ENCODE peak calls at places on chromosomes 11 and 22, in eight cellular contexts. One of them, this sample, is unnamed.

GRCh38 chr22:26642465-26643367 is 14.7 kb upstream of the MIAT start:
- DNase-seq in spleen: peak
- DNase-seq in upper lobe of right lung: no peak
- DNase-seq in pancreas: no peak
- DNase-seq in transverse colon: peak
- DNase-seq in mesothelial cell of epicardium: no peak
- DNase-seq in cardiac fibroblast: no peak
- DNase-seq in GM20000: peak
- DNase-seq in this sample: peak

GRCh38 chr11:16607675-16608644 is 130.5 kb upstream of the C11orf58 start:
- DNase-seq in GM20000: peak
- DNase-seq in cardiac fibroblast: peak
- DNase-seq in spleen: peak
- DNase-seq in mesothelial cell of epicardium: peak
- DNase-seq in upper lobe of right lung: peak
- DNase-seq in transverse colon: peak
- DNase-seq in pancreas: peak
- DNase-seq in this sample: no peak

GRCh38 chr22:33242078-33242477 is 183.9 kb upstream of the SYN3 start:
- DNase-seq in upper lobe of right lung: no peak
- DNase-seq in spleen: no peak
- DNase-seq in cardiac fibroblast: no peak
- DNase-seq in pancreas: no peak
- DNase-seq in transverse colon: no peak
- DNase-seq in GM20000: no peak
- DNase-seq in mesothelial cell of epicardium: no peak
- DNase-seq in this sample: no peak

GRCh38 chr22:49763138-49763537 is 64.5 kb downstream of the BRD1 start:
- DNase-seq in mesothelial cell of epicardium: no peak
- DNase-seq in GM20000: no peak
- DNase-seq in transverse colon: peak
- DNase-seq in cardiac fibroblast: no peak
- DNase-seq in upper lobe of right lung: no peak
- DNase-seq in pancreas: no peak
- DNase-seq in spleen: peak
- DNase-seq in this sample: no peak

GRCh38 chr11:111765320-111765983 is 737 bp downstream of the PPP2R1B start:
- DNase-seq in upper lobe of right lung: no peak
- DNase-seq in spleen: no peak
- DNase-seq in cardiac fibroblast: no peak
- DNase-seq in transverse colon: no peak
- DNase-seq in pancreas: no peak
- DNase-seq in GM20000: peak
- DNase-seq in mesothelial cell of epicardium: no peak
- DNase-seq in this sample: no peak

GRCh38 chr11:46238967-46239800 is 38.3 kb upstream of the CREB3L1 start:
- DNase-seq in spleen: peak
- DNase-seq in GM20000: peak
- DNase-seq in cardiac fibroblast: peak
- DNase-seq in mesothelial cell of epicardium: peak
- DNase-seq in upper lobe of right lung: peak
- DNase-seq in transverse colon: peak
- DNase-seq in pancreas: peak
- DNase-seq in this sample: peak

GRCh38 chr22:41201146-41201545 is 4.0 kb upstream of the L3MBTL2 start:
- DNase-seq in cardiac fibroblast: no peak
- DNase-seq in transverse colon: no peak
- DNase-seq in upper lobe of right lung: no peak
- DNase-seq in mesothelial cell of epicardium: no peak
- DNase-seq in pancreas: no peak
- DNase-seq in GM20000: no peak
- DNase-seq in spleen: no peak
- DNase-seq in this sample: no peak

GRCh38 chr22:17243524-17243923 is 24.3 kb upstream of the ADA2 start:
- DNase-seq in transverse colon: peak
- DNase-seq in mesothelial cell of epicardium: no peak
- DNase-seq in spleen: peak
- DNase-seq in upper lobe of right lung: peak
- DNase-seq in pancreas: no peak
- DNase-seq in cardiac fibroblast: no peak
- DNase-seq in GM20000: peak
- DNase-seq in this sample: peak

GRCh38 chr11:24078056-24078455 is 418.8 kb upstream of the LUZP2 start:
- DNase-seq in transverse colon: no peak
- DNase-seq in spleen: no peak
- DNase-seq in pancreas: no peak
- DNase-seq in cardiac fibroblast: no peak
- DNase-seq in upper lobe of right lung: no peak
- DNase-seq in mesothelial cell of epicardium: no peak
- DNase-seq in GM20000: no peak
- DNase-seq in this sample: no peak

GRCh38 chr22:39408807-39409206 is 9.2 kb downstream of the TAB1 start:
- DNase-seq in pancreas: no peak
- DNase-seq in spleen: no peak
- DNase-seq in upper lobe of right lung: no peak
- DNase-seq in transverse colon: no peak
- DNase-seq in mesothelial cell of epicardium: no peak
- DNase-seq in GM20000: no peak
- DNase-seq in cardiac fibroblast: no peak
- DNase-seq in this sample: no peak

GRCh38 chr22:39401301-39401631 is 1.7 kb downstream of the TAB1 start:
- DNase-seq in upper lobe of right lung: no peak
- DNase-seq in pancreas: no peak
- DNase-seq in spleen: no peak
- DNase-seq in GM20000: no peak
- DNase-seq in transverse colon: no peak
- DNase-seq in mesothelial cell of epicardium: no peak
- DNase-seq in cardiac fibroblast: no peak
- DNase-seq in this sample: no peak

GRCh38 chr22:39409630-39410029 is 10.1 kb downstream of the TAB1 start:
- DNase-seq in mesothelial cell of epicardium: no peak
- DNase-seq in cardiac fibroblast: no peak
- DNase-seq in pancreas: no peak
- DNase-seq in upper lobe of right lung: no peak
- DNase-seq in GM20000: no peak
- DNase-seq in transverse colon: no peak
- DNase-seq in spleen: peak
- DNase-seq in this sample: no peak

GRCh38 chr22:39408173-39408572 is 8.6 kb downstream of the TAB1 start:
- DNase-seq in cardiac fibroblast: no peak
- DNase-seq in transverse colon: no peak
- DNase-seq in pancreas: no peak
- DNase-seq in upper lobe of right lung: no peak
- DNase-seq in spleen: no peak
- DNase-seq in GM20000: no peak
- DNase-seq in mesothelial cell of epicardium: no peak
- DNase-seq in this sample: no peak

DNA sequence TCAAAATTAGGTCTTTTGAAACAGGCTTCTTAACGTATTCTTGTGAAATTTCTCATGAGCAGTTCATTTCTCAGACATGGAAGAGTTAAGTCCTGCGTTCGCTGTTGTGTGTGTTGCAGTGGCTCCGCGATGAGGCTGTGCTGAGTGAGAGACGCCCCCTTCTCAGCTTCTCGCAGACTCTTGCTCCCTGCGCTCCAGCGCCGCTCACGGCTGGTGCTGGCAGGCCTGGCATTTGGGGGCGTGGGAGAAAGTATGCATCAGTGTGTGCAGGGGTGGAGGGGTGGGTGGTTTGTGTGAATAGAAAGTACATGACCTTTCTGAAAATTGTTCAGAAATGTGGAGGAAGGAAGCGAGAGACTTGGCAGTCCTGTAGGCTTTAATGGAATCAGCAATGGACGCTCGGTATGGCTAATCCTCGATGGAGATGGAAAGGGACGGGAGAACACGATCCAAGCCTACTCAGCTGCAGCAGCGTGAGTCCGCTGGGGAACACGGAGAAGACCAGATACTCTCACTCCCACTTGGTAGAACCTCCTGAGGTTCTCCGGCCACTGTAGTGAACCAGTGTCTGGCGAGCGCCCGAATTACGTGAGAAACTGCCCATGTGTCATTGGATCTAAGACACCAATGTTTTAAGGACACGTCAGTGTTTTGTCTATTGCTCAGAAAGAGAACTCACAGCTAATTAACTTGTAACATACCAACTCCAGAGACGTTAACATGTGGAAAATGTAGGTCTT is 5.9 kb downstream of the TAB1 start:
- DNase-seq in cardiac fibroblast: peak
- DNase-seq in pancreas: no peak
- DNase-seq in transverse colon: no peak
- DNase-seq in GM20000: no peak
- DNase-seq in spleen: peak
- DNase-seq in mesothelial cell of epicardium: no peak
- DNase-seq in upper lobe of right lung: no peak
- DNase-seq in this sample: peak
- TF ChIP-seq CTCF in cardiac fibroblast: peak
- TF ChIP-seq CTCF in pancreas: no peak
- TF ChIP-seq CTCF in transverse colon: no peak
- TF ChIP-seq CTCF in GM20000: no peak
- TF ChIP-seq CTCF in spleen: no peak
- TF ChIP-seq CTCF in mesothelial cell of epicardium: no peak
- TF ChIP-seq CTCF in upper lobe of right lung: no peak
- TF ChIP-seq CTCF in this sample: no peak

DNA sequence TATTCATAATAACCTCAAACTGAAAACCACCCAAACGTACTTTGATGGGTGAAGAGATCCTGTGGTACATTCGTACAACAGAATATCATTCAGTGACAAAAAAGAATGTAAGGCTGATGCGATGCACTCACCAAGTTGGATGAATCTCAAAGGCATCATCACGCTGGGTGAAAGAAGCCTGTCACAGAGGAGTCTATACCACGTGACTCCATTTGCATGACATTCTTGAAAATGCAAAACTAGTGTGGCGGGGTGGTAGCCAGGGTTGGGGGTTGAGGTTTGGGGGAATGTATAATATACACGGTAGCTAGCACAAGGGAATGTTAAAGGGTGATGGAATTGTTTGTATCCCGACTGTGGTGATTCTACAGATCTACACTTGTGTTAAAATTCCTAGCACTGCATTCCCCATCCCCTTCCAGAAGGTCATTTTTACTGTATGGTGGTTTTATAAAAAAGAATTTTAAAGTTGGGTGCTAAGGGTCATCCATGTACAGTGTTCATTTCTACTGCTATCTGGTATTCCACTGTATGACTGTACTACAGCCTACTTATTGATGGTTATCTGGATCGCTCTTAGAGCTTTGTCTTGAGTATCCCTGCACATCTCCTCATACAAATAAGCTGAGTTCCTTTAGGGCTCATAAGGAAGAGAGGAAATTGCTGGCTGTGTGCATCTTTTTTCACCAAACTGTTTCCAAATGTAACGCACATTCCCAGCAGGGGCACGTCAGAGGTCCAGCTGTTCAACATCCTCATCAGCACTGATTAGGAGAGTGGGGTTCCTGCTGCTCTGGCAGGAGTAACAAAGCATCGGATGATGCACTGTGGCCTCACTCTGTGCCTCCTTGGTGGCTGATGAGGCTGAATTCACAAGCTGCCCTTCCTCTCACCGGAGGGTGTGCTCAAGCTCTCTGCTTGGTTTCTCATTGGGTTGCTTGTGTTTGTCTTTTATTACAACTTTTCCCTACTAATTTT is 35.2 kb upstream of the SLC25A1 start:
- DNase-seq in transverse colon: no peak
- DNase-seq in spleen: no peak
- DNase-seq in mesothelial cell of epicardium: no peak
- DNase-seq in cardiac fibroblast: peak
- DNase-seq in upper lobe of right lung: no peak
- DNase-seq in pancreas: no peak
- DNase-seq in GM20000: no peak
- DNase-seq in this sample: no peak
- TF ChIP-seq CTCF in transverse colon: no peak
- TF ChIP-seq CTCF in spleen: no peak
- TF ChIP-seq CTCF in mesothelial cell of epicardium: no peak
- TF ChIP-seq CTCF in cardiac fibroblast: no peak
- TF ChIP-seq CTCF in upper lobe of right lung: no peak
- TF ChIP-seq CTCF in pancreas: no peak
- TF ChIP-seq CTCF in GM20000: no peak
- TF ChIP-seq CTCF in this sample: no peak

DNA sequence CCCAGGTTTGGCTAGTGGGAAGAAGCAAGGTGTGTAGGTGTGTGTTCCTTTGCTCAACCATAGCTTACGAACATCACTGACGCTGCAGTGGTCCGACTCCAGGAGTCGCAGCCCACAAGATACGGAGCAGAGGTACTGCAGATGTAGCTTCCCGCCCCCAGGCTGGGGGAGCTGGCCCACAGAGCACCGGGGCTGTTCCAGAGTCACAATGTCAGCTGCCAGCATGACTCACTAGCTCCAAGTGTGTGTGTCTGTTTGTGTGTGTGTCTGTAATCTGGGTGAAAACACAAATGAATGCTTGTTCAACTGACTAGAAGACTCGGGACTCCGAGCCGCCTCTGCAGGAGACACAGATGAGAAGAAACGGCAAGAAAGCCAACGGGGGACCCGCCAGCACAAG is 10.5 kb downstream of the VSIG10L2 start:
- DNase-seq in cardiac fibroblast: peak
- DNase-seq in transverse colon: no peak
- DNase-seq in upper lobe of right lung: no peak
- DNase-seq in pancreas: no peak
- DNase-seq in spleen: peak
- DNase-seq in mesothelial cell of epicardium: no peak
- DNase-seq in GM20000: no peak
- DNase-seq in this sample: no peak
- TF ChIP-seq CTCF in cardiac fibroblast: no peak
- TF ChIP-seq CTCF in transverse colon: no peak
- TF ChIP-seq CTCF in upper lobe of right lung: no peak
- TF ChIP-seq CTCF in pancreas: no peak
- TF ChIP-seq CTCF in spleen: no peak
- TF ChIP-seq CTCF in mesothelial cell of epicardium: no peak
- TF ChIP-seq CTCF in GM20000: no peak
- TF ChIP-seq CTCF in this sample: no peak

DNA sequence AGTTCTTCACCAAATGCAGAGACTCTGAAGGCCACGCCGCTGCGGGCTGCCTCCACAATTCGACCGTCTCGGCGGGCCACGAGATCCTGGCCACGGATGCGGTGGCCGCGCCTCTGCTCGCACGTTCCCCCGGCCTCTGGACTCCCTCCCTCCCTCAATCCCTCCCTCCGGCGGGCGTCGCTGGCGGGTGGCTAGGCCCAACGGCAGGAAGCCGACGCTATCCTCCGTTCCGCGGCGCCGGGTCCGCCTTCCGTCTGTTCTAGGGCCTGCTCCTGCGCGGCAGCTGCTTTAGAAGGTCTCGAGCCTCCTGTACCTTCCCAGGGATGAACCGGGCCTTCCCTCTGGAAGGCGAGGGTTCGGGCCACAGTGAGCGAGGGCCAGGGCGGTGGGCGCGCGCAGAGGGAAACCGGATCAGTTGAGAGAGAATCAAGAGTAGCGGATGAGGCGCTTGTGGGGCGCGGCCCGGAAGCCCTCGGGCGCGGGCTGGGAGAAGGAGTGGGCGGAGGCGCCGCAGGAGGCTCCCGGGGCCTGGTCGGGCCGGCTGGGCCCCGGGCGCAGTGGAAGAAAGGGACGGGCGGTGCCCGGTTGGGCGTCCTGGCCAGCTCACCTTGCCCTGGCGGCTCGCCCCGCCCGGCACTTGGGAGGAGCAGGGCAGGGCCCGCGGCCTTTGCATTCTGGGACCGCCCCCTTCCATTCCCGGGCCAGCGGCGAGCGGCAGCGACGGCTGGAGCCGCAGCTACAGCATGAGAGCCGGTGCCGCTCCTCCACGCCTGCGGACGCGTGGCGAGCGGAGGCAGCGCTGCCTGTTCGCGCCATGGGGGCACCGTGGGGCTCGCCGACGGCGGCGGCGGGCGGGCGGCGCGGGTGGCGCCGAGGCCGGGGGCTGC is at the start of gene FUT4:
- DNase-seq in cardiac fibroblast: peak
- DNase-seq in transverse colon: peak
- DNase-seq in spleen: peak
- DNase-seq in GM20000: peak
- DNase-seq in pancreas: peak
- DNase-seq in upper lobe of right lung: peak
- DNase-seq in mesothelial cell of epicardium: peak
- DNase-seq in this sample: peak
- TF ChIP-seq CTCF in cardiac fibroblast: no peak
- TF ChIP-seq CTCF in transverse colon: no peak
- TF ChIP-seq CTCF in spleen: no peak
- TF ChIP-seq CTCF in GM20000: no peak
- TF ChIP-seq CTCF in pancreas: no peak
- TF ChIP-seq CTCF in upper lobe of right lung: no peak
- TF ChIP-seq CTCF in mesothelial cell of epicardium: no peak
- TF ChIP-seq CTCF in this sample: no peak